ENCODE peak calls at places on chromosomes 13 and 19, in seven cellular contexts. Y, N, Q, H, J, V and Z are unnamed samples.

GRCh38 chr19:13833330-13834265 is 38.4 kb downstream of the ZSWIM4 start:
- DNase-seq in J (peak), V (no peak), Q (peak), Y (no peak), N (no peak), H (peak), Z (peak)

GRCh38 chr19:29549105-29550070 is 23.6 kb downstream of the VSTM2B start:
- DNase-seq in V (no peak), H (no peak), Y (no peak), J (no peak), N (no peak), Q (no peak), Z (no peak)

GRCh38 chr19:2270157-2270571 is 11.8 kb downstream of the PEAK3 start:
- DNase-seq in H (peak), Q (no peak), V (no peak), J (no peak), N (no peak), Y (no peak), Z (no peak)

GRCh38 chr13:40438999-40439797 is 227.2 kb downstream of the FOXO1 start:
- DNase-seq in Q (no peak), J (no peak), H (no peak), N (no peak), V (no peak), Y (no peak), Z (peak)

GRCh38 chr13:77737583-77738200 is 40.2 kb downstream of the SLAIN1 start:
- DNase-seq in Y (no peak), N (no peak), H (no peak), J (no peak), V (no peak), Q (no peak), Z (no peak)

GRCh38 chr19:47389150-47389556 is 30.2 kb downstream of the MEIS3 start:
- DNase-seq in Y (no peak), V (no peak), J (peak), Q (no peak), H (no peak), N (no peak), Z (no peak)

GRCh38 chr13:73138967-73139491 is 80.2 kb downstream of the KLF5 start:
- DNase-seq in Y (no peak), N (no peak), H (no peak), V (no peak), J (no peak), Q (no peak), Z (no peak)

GRCh38 chr19:39194832-39195542 is 1.8 kb upstream of the NCCRP1 start:
- DNase-seq in H (no peak), N (no peak), Y (no peak), Q (peak), V (no peak), J (no peak), Z (no peak)

GRCh38 chr19:1931445-1931844 is 9.5 kb upstream of the CSNK1G2 start:
- DNase-seq in Q (no peak), V (no peak), H (no peak), N (no peak), J (no peak), Y (no peak), Z (no peak)

GRCh38 chr19:18225702-18226468 is at the start of gene PDE4C:
- DNase-seq in N (no peak), Q (peak), H (no peak), V (no peak), Y (no peak), J (no peak), Z (no peak)

GRCh38 chr19:56071151-56071550 is 49.9 kb downstream of the ZNF787 start:
- DNase-seq in Q (peak), V (no peak), N (no peak), J (peak), H (peak), Y (peak), Z (no peak)

GRCh38 chr13:24228852-24229458 is 68.4 kb downstream of the SPATA13 start:
- DNase-seq in N (no peak), J (peak), Y (peak), V (no peak), H (peak), Q (peak), Z (peak)

GRCh38 chr19:35309481-35310279 is 17.7 kb downstream of the MAG start:
- DNase-seq in N (no peak), J (peak), V (no peak), Y (no peak), Q (no peak), H (peak), Z (peak)

GRCh38 chr19:8557637-8558238 is 19.5 kb downstream of the MYO1F start:
- DNase-seq in Y (no peak), H (no peak), J (no peak), V (no peak), N (no peak), Q (no peak), Z (no peak)

GRCh38 chr19:10290876-10291553 is 1.3 kb downstream of the ICAM5 start:
- DNase-seq in V (no peak), J (peak), Q (peak), Y (peak), H (peak), N (no peak), Z (peak)

GRCh38 chr13:27355894-27356293 is 68.5 kb upstream of the GTF3A start:
- DNase-seq in N (no peak), H (no peak), Q (no peak), Y (no peak), J (no peak), V (no peak), Z (no peak)

GRCh38 chr13:111467111-111467890 is 146.9 kb downstream of the TEX29 start:
- DNase-seq in V (no peak), J (no peak), H (no peak), Y (no peak), N (no peak), Q (no peak), Z (no peak)

GRCh38 chr13:102197193-102197592 is 204.7 kb downstream of the FGF14 start:
- DNase-seq in H (no peak), Q (no peak), Y (no peak), V (no peak), J (peak), N (peak), Z (peak)

GRCh38 chr19:13838943-13839192 is 38.1 kb upstream of the NANOS3 start:
- DNase-seq in J (no peak), N (no peak), H (peak), Q (peak), V (no peak), Y (no peak), Z (peak)

GRCh38 chr13:99746857-99747710 is 224.5 kb downstream of the ZIC5 start:
- DNase-seq in Y (no peak), V (no peak), Q (no peak), N (peak), J (no peak), H (no peak), Z (no peak)

GRCh38 chr13:75978815-75979214 is 342.7 kb downstream of the LMO7 start:
- DNase-seq in H (no peak), V (no peak), N (no peak), Y (no peak), Q (no peak), J (no peak), Z (no peak)

GRCh38 chr19:18161691-18162039 is 8.7 kb downstream of the PIK3R2 start:
- DNase-seq in Q (no peak), V (no peak), Y (no peak), N (no peak), J (no peak), H (no peak), Z (no peak)

GRCh38 chr19:38665950-38666661 is 18.7 kb downstream of the ACTN4 start:
- DNase-seq in Y (no peak), H (no peak), N (peak), V (no peak), Q (no peak), J (peak), Z (no peak)

GRCh38 chr13:98599502-98600328 is 22.8 kb upstream of the STK24 start:
- DNase-seq in H (no peak), Q (no peak), V (no peak), N (no peak), J (peak), Y (no peak), Z (peak)

GRCh38 chr13:43991773-43992201 is 112.1 kb downstream of the LACC1 start:
- DNase-seq in H (no peak), Q (no peak), V (no peak), J (no peak), N (no peak), Y (no peak), Z (peak)

GRCh38 chr13:62387642-62388041 is 972.0 kb upstream of the PCDH20 start:
- DNase-seq in H (no peak), N (no peak), V (no peak), Q (peak), Y (peak), J (no peak), Z (no peak)

GRCh38 chr19:9013988-9014387 is 3.8 kb upstream of the MUC16 start:
- DNase-seq in N (no peak), Q (no peak), Y (no peak), V (no peak), H (no peak), J (no peak), Z (no peak)

GRCh38 chr13:40508112-40508511 is 158.3 kb downstream of the FOXO1 start:
- DNase-seq in N (no peak), V (no peak), J (no peak), H (no peak), Q (no peak), Y (no peak), Z (no peak)

GRCh38 chr13:105327727-105328126 is 1207.7 kb downstream of the EFNB2 start:
- DNase-seq in N (no peak), Y (no peak), J (no peak), Q (no peak), V (no peak), H (no peak), Z (no peak)

GRCh38 chr13:108213946-108214345 is 1.4 kb downstream of the LIG4 start:
- DNase-seq in Y (no peak), N (no peak), Q (no peak), V (no peak), H (no peak), J (no peak), Z (no peak)

GRCh38 chr19:29628661-29629385 is 22.7 kb downstream of the POP4 start:
- DNase-seq in Y (no peak), Q (peak), H (no peak), V (no peak), J (no peak), N (no peak), Z (no peak)

GRCh38 chr19:2547033-2547680 is 71.2 kb downstream of the GADD45B start:
- DNase-seq in H (no peak), Y (no peak), N (no peak), V (no peak), J (peak), Q (no peak), Z (no peak)

GRCh38 chr13:24306632-24307031 is 2.7 kb upstream of the C1QTNF9 start:
- DNase-seq in N (no peak), V (no peak), Y (no peak), Q (no peak), J (peak), H (no peak), Z (peak)

GRCh38 chr19:12166596-12166995 is 3.7 kb downstream of the ZNF136 start:
- DNase-seq in J (no peak), N (no peak), Q (no peak), V (no peak), Y (no peak), H (no peak), Z (no peak)

GRCh38 chr13:61316647-61317046 is 99.0 kb downstream of the PCDH20 start:
- DNase-seq in J (no peak), V (no peak), Q (no peak), N (peak), H (no peak), Y (no peak), Z (no peak)

GRCh38 chr13:28440774-28441532 is 54.0 kb downstream of the FLT1 start:
- DNase-seq in V (no peak), N (no peak), Q (no peak), H (no peak), J (no peak), Y (no peak), Z (no peak)

GRCh38 chr19:45693168-45693788 is 812 bp downstream of the QPCTL start:
- DNase-seq in Y (no peak), J (peak), Q (peak), N (no peak), H (peak), V (no peak), Z (peak)
- TF ChIP-seq JUND in Y (no peak), J (no peak), Q (no peak), N (peak), H (peak), V (no peak), Z (no peak)

GRCh38 chr13:97258801-97259200 is 36.7 kb downstream of the MBNL2 start:
- DNase-seq in Y (no peak), J (no peak), V (no peak), H (no peak), Q (no peak), N (no peak), Z (no peak)

GRCh38 chr13:97259787-97260641 is 37.9 kb downstream of the MBNL2 start:
- DNase-seq in V (no peak), Y (no peak), N (no peak), Q (no peak), J (peak), H (peak), Z (no peak)

GRCh38 chr13:97262058-97262457 is 39.9 kb downstream of the MBNL2 start:
- DNase-seq in Q (no peak), N (no peak), J (no peak), H (no peak), V (no peak), Y (no peak), Z (no peak)

GRCh38 chr13:97263160-97263559 is 41.0 kb downstream of the MBNL2 start:
- DNase-seq in J (no peak), Q (no peak), V (no peak), N (no peak), Y (no peak), H (no peak), Z (no peak)

GRCh38 chr13:97261254-97262015 is 39.3 kb downstream of the MBNL2 start:
- DNase-seq in J (no peak), Y (no peak), H (no peak), Q (no peak), V (no peak), N (no peak), Z (no peak)
- TF ChIP-seq JUND in J (no peak), Y (no peak), H (no peak), Q (no peak), V (no peak), N (no peak), Z (no peak)

GRCh38 chr13:47069133-47069532 is 172.3 kb upstream of the HTR2A start:
- DNase-seq in J (no peak), Y (no peak), H (no peak), V (no peak), N (no peak), Q (no peak), Z (no peak)

GRCh38 chr13:47064381-47064780 is 167.5 kb upstream of the HTR2A start:
- DNase-seq in Y (no peak), H (no peak), Q (no peak), V (no peak), N (no peak), J (no peak), Z (no peak)

GRCh38 chr13:47067296-47067695 is 170.4 kb upstream of the HTR2A start:
- DNase-seq in V (no peak), N (no peak), Q (no peak), Y (no peak), J (no peak), H (no peak), Z (no peak)

GRCh38 chr13:47066261-47066660 is 169.4 kb upstream of the HTR2A start:
- DNase-seq in Y (no peak), N (no peak), Q (no peak), J (no peak), H (no peak), V (no peak), Z (no peak)
- TF ChIP-seq JUND in Y (no peak), N (no peak), Q (no peak), J (no peak), H (no peak), V (no peak), Z (no peak)

GRCh38 chr13:95201814-95202521 is 99.3 kb downstream of the ABCC4 start:
- DNase-seq in V (no peak), Y (no peak), H (no peak), J (no peak), Q (peak), N (no peak), Z (no peak)
- TF ChIP-seq JUND in V (no peak), Y (no peak), H (peak), J (no peak), Q (no peak), N (no peak), Z (no peak)

DNA sequence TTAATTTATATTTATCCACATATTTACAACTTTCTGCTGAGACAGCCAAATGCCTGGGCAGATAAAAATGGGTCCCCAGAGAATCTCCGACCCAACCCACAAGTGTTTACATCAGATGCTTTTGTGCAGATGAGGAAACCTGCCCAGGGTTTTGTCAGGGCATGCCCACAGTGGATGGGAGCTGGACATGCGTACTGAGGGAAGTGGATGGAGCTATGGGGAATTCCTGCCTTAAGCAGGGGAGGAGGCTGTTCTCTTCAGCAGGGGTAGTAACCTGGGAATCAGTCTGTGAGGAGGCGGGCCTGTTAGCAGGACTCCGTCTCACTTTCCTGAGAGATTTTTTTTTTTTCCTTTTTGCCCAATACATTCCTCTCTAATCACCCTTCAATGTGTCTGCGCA is 122.9 kb downstream of the RFC3 start:
- DNase-seq in H (no peak), Q (no peak), V (no peak), N (no peak), Y (no peak), J (no peak), Z (no peak)
- TF ChIP-seq JUND in H (no peak), Q (no peak), V (no peak), N (no peak), Y (no peak), J (no peak), Z (no peak)

GRCh38 chr13:91946498-91947070 is 548.2 kb downstream of the GPC5 start:
- DNase-seq in H (no peak), Y (no peak), N (no peak), J (peak), Q (peak), V (no peak), Z (peak)
- TF ChIP-seq JUND in H (no peak), Y (no peak), N (no peak), J (no peak), Q (no peak), V (no peak), Z (no peak)

DNA sequence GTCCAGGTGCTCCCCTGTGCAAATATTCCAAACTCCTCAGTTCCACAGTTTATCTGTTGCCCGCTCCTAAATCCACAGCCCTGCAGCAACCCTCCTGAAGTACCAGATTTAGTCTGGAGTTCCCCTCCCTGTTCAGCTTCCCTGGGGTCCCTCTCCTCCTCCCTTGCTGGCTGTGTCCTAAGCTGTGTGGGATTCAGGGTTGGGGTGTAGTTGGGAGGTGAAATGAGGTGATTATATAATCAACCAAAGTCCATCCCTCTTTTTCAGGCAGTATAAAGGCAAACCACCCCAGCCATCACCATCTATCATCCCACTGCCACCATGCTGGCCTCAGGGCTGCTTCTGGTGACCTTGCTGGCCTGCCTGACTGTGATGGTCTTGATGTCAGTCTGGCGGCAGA is at the start of gene CYP2A13:
- DNase-seq in J (no peak), H (no peak), Q (no peak), N (no peak), V (no peak), Y (no peak), Z (no peak)
- TF ChIP-seq JUND in J (no peak), H (no peak), Q (no peak), N (no peak), V (no peak), Y (no peak), Z (no peak)

GRCh38 chr19:31947436-31947835 is 398.0 kb upstream of the ZNF507 start:
- DNase-seq in V (no peak), H (no peak), Q (no peak), J (no peak), Y (no peak), N (no peak), Z (no peak)

GRCh38 chr19:31944286-31944685 is 401.1 kb upstream of the ZNF507 start:
- DNase-seq in Y (no peak), J (no peak), N (no peak), Q (no peak), V (no peak), H (no peak), Z (no peak)

GRCh38 chr19:31943778-31944177 is 401.6 kb upstream of the ZNF507 start:
- DNase-seq in N (no peak), V (no peak), Q (no peak), Y (no peak), J (no peak), H (no peak), Z (no peak)

GRCh38 chr19:31946491-31946890 is 398.9 kb upstream of the ZNF507 start:
- DNase-seq in V (no peak), H (no peak), Q (no peak), Y (no peak), N (no peak), J (no peak), Z (no peak)

DNA sequence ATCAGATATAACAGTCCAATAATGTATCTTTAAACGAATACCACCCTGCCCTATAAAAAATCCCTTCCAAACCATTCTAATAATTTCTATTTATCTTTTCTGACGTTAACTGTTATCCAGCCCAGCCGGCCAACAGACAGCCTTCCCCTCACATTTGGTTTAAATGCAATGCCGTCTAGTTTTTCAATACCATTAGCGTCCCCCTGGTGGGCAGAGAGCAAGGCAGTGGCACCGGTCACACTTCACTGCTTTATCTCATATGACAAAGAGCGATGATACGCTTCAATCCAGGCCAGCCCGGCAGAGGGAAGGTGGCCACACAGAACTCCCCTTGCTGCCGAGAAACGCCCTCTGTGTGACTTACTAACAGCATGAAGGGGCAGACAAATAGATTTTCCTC is 402.1 kb upstream of the ZNF507 start:
- DNase-seq in V (no peak), N (no peak), Y (no peak), H (no peak), Q (peak), J (no peak), Z (no peak)
- TF ChIP-seq JUND in V (no peak), N (no peak), Y (no peak), H (no peak), Q (no peak), J (no peak), Z (no peak)

GRCh38 chr13:93249918-93250306 is 23.3 kb downstream of the GPC6 start:
- DNase-seq in V (no peak), N (no peak), H (no peak), J (no peak), Y (no peak), Q (no peak), Z (no peak)

GRCh38 chr13:93249259-93249917 is 22.8 kb downstream of the GPC6 start:
- DNase-seq in N (no peak), Q (no peak), Y (no peak), J (peak), V (no peak), H (no peak), Z (peak)

GRCh38 chr13:93246069-93246468 is 19.5 kb downstream of the GPC6 start:
- DNase-seq in J (no peak), N (no peak), Y (no peak), H (no peak), V (no peak), Q (no peak), Z (no peak)

GRCh38 chr13:93244918-93245280 is 18.3 kb downstream of the GPC6 start:
- DNase-seq in N (no peak), Q (no peak), J (no peak), V (no peak), Y (no peak), H (no peak), Z (no peak)

DNA sequence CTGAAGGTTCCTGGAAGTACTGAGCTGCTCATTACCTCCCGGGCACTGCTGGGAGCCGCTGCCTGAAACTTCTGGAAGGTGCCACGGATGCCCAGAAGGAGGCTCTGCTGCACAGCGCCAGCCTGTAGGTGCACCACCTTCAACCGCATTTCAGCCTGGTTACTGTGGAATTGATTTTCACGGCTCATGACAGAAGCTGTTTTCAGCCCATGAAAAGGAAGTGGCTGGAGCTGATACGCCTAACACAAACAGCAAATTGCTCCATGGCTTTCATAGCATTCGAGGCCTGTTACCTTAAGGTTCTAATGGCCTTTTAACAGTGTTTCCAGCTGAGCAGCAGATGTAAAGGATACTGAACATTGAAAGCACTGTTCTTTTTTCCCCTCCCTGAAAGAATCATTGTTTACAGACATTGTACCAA is 22.0 kb downstream of the GPC6 start:
- DNase-seq in J (peak), H (no peak), Q (peak), V (no peak), Y (no peak), N (no peak), Z (peak)
- TF ChIP-seq JUND in J (no peak), H (no peak), Q (no peak), V (no peak), Y (no peak), N (no peak), Z (no peak)